ENCODE peak calls at places on chromosomes 1 and 21, in ten cellular contexts. One of them, this sample, is unnamed.

GRCh38 chr1:184050631-184051030 is 899 bp upstream of the TSEN15 start:
- DNase-seq in small intestine: peak
- DNase-seq in stimulated activated CD4-positive, alpha-beta T cell treated with anti-CD3 and anti-CD28 coated beads, Interleukin-1b, Interleukin-23, amount 100 ng/mL, for 4 hours: no peak
- DNase-seq in NCI-H1105: no peak
- DNase-seq in kidney tubule cell: no peak
- DNase-seq in hypothalamus: no peak
- DNase-seq in GM10248: no peak
- DNase-seq in AG04450: no peak
- DNase-seq in left ventricle myocardium inferior: no peak
- DNase-seq in SK-MEL-5: no peak
- DNase-seq in this sample: no peak

GRCh38 chr1:88873737-88874374 is 17.5 kb downstream of the GTF2B start:
- DNase-seq in left ventricle myocardium inferior: no peak
- DNase-seq in AG04450: no peak
- DNase-seq in GM10248: no peak
- DNase-seq in NCI-H1105: no peak
- DNase-seq in small intestine: no peak
- DNase-seq in SK-MEL-5: no peak
- DNase-seq in stimulated activated CD4-positive, alpha-beta T cell treated with anti-CD3 and anti-CD28 coated beads, Interleukin-1b, Interleukin-23, amount 100 ng/mL, for 4 hours: no peak
- DNase-seq in hypothalamus: no peak
- DNase-seq in kidney tubule cell: no peak
- DNase-seq in this sample: no peak

GRCh38 chr1:170030212-170030611 is 44.3 kb downstream of the KIFAP3 start:
- DNase-seq in AG04450: no peak
- DNase-seq in hypothalamus: no peak
- DNase-seq in GM10248: no peak
- DNase-seq in SK-MEL-5: no peak
- DNase-seq in left ventricle myocardium inferior: no peak
- DNase-seq in kidney tubule cell: peak
- DNase-seq in small intestine: no peak
- DNase-seq in stimulated activated CD4-positive, alpha-beta T cell treated with anti-CD3 and anti-CD28 coated beads, Interleukin-1b, Interleukin-23, amount 100 ng/mL, for 4 hours: no peak
- DNase-seq in NCI-H1105: no peak
- DNase-seq in this sample: no peak

GRCh38 chr1:100240013-100240412 is 9.6 kb downstream of the DBT start:
- DNase-seq in kidney tubule cell: no peak
- DNase-seq in hypothalamus: no peak
- DNase-seq in GM10248: no peak
- DNase-seq in SK-MEL-5: no peak
- DNase-seq in stimulated activated CD4-positive, alpha-beta T cell treated with anti-CD3 and anti-CD28 coated beads, Interleukin-1b, Interleukin-23, amount 100 ng/mL, for 4 hours: no peak
- DNase-seq in left ventricle myocardium inferior: no peak
- DNase-seq in NCI-H1105: no peak
- DNase-seq in AG04450: no peak
- DNase-seq in small intestine: no peak
- DNase-seq in this sample: no peak

GRCh38 chr21:29394051-29394450 is 95.3 kb downstream of the BACH1 start:
- DNase-seq in GM10248: no peak
- DNase-seq in hypothalamus: no peak
- DNase-seq in stimulated activated CD4-positive, alpha-beta T cell treated with anti-CD3 and anti-CD28 coated beads, Interleukin-1b, Interleukin-23, amount 100 ng/mL, for 4 hours: no peak
- DNase-seq in AG04450: no peak
- DNase-seq in small intestine: no peak
- DNase-seq in NCI-H1105: no peak
- DNase-seq in SK-MEL-5: no peak
- DNase-seq in kidney tubule cell: no peak
- DNase-seq in left ventricle myocardium inferior: no peak
- DNase-seq in this sample: no peak

GRCh38 chr1:47002211-47002610 is 21.3 kb upstream of the CYP4X1 start:
- DNase-seq in left ventricle myocardium inferior: no peak
- DNase-seq in small intestine: no peak
- DNase-seq in GM10248: no peak
- DNase-seq in AG04450: no peak
- DNase-seq in hypothalamus: no peak
- DNase-seq in kidney tubule cell: no peak
- DNase-seq in NCI-H1105: no peak
- DNase-seq in stimulated activated CD4-positive, alpha-beta T cell treated with anti-CD3 and anti-CD28 coated beads, Interleukin-1b, Interleukin-23, amount 100 ng/mL, for 4 hours: no peak
- DNase-seq in SK-MEL-5: peak
- DNase-seq in this sample: no peak

GRCh38 chr21:21003701-21004100 is 5.5 kb downstream of the NCAM2 start:
- DNase-seq in hypothalamus: no peak
- DNase-seq in stimulated activated CD4-positive, alpha-beta T cell treated with anti-CD3 and anti-CD28 coated beads, Interleukin-1b, Interleukin-23, amount 100 ng/mL, for 4 hours: no peak
- DNase-seq in GM10248: no peak
- DNase-seq in left ventricle myocardium inferior: no peak
- DNase-seq in small intestine: no peak
- DNase-seq in NCI-H1105: peak
- DNase-seq in kidney tubule cell: peak
- DNase-seq in SK-MEL-5: peak
- DNase-seq in AG04450: no peak
- DNase-seq in this sample: no peak

GRCh38 chr1:100456880-100457279 is 81.1 kb upstream of the GPR88 start:
- DNase-seq in hypothalamus: no peak
- DNase-seq in GM10248: no peak
- DNase-seq in small intestine: no peak
- DNase-seq in stimulated activated CD4-positive, alpha-beta T cell treated with anti-CD3 and anti-CD28 coated beads, Interleukin-1b, Interleukin-23, amount 100 ng/mL, for 4 hours: no peak
- DNase-seq in left ventricle myocardium inferior: no peak
- DNase-seq in kidney tubule cell: peak
- DNase-seq in NCI-H1105: no peak
- DNase-seq in AG04450: no peak
- DNase-seq in SK-MEL-5: no peak
- DNase-seq in this sample: no peak

GRCh38 chr1:204384636-204385354 is 25.1 kb upstream of the PLEKHA6 start:
- DNase-seq in AG04450: no peak
- DNase-seq in kidney tubule cell: peak
- DNase-seq in left ventricle myocardium inferior: peak
- DNase-seq in SK-MEL-5: no peak
- DNase-seq in stimulated activated CD4-positive, alpha-beta T cell treated with anti-CD3 and anti-CD28 coated beads, Interleukin-1b, Interleukin-23, amount 100 ng/mL, for 4 hours: no peak
- DNase-seq in GM10248: no peak
- DNase-seq in hypothalamus: no peak
- DNase-seq in small intestine: no peak
- DNase-seq in NCI-H1105: peak
- DNase-seq in this sample: no peak

GRCh38 chr1:2354511-2355407 is 36.6 kb downstream of the MORN1 start:
- DNase-seq in AG04450: no peak
- DNase-seq in GM10248: no peak
- DNase-seq in stimulated activated CD4-positive, alpha-beta T cell treated with anti-CD3 and anti-CD28 coated beads, Interleukin-1b, Interleukin-23, amount 100 ng/mL, for 4 hours: no peak
- DNase-seq in NCI-H1105: no peak
- DNase-seq in SK-MEL-5: no peak
- DNase-seq in left ventricle myocardium inferior: no peak
- DNase-seq in hypothalamus: no peak
- DNase-seq in kidney tubule cell: no peak
- DNase-seq in small intestine: no peak
- DNase-seq in this sample: no peak

GRCh38 chr1:29653886-29654450 is 417.6 kb downstream of the PTPRU start:
- DNase-seq in small intestine: no peak
- DNase-seq in AG04450: no peak
- DNase-seq in kidney tubule cell: no peak
- DNase-seq in left ventricle myocardium inferior: no peak
- DNase-seq in NCI-H1105: no peak
- DNase-seq in SK-MEL-5: no peak
- DNase-seq in GM10248: no peak
- DNase-seq in stimulated activated CD4-positive, alpha-beta T cell treated with anti-CD3 and anti-CD28 coated beads, Interleukin-1b, Interleukin-23, amount 100 ng/mL, for 4 hours: no peak
- DNase-seq in hypothalamus: no peak
- DNase-seq in this sample: no peak

GRCh38 chr1:231626535-231626950 is at the start of gene DISC1:
- DNase-seq in kidney tubule cell: peak
- DNase-seq in NCI-H1105: peak
- DNase-seq in SK-MEL-5: peak
- DNase-seq in left ventricle myocardium inferior: peak
- DNase-seq in small intestine: peak
- DNase-seq in AG04450: peak
- DNase-seq in GM10248: peak
- DNase-seq in hypothalamus: peak
- DNase-seq in stimulated activated CD4-positive, alpha-beta T cell treated with anti-CD3 and anti-CD28 coated beads, Interleukin-1b, Interleukin-23, amount 100 ng/mL, for 4 hours: peak
- DNase-seq in this sample: peak

GRCh38 chr21:36835383-36835795 is 131.1 kb downstream of the HLCS start:
- DNase-seq in AG04450: no peak
- DNase-seq in stimulated activated CD4-positive, alpha-beta T cell treated with anti-CD3 and anti-CD28 coated beads, Interleukin-1b, Interleukin-23, amount 100 ng/mL, for 4 hours: no peak
- DNase-seq in SK-MEL-5: no peak
- DNase-seq in GM10248: no peak
- DNase-seq in left ventricle myocardium inferior: peak
- DNase-seq in small intestine: peak
- DNase-seq in NCI-H1105: no peak
- DNase-seq in kidney tubule cell: no peak
- DNase-seq in hypothalamus: no peak
- DNase-seq in this sample: no peak

GRCh38 chr1:901108-901859 is 22.4 kb upstream of the SAMD11 start:
- DNase-seq in NCI-H1105: no peak
- DNase-seq in GM10248: peak
- DNase-seq in stimulated activated CD4-positive, alpha-beta T cell treated with anti-CD3 and anti-CD28 coated beads, Interleukin-1b, Interleukin-23, amount 100 ng/mL, for 4 hours: no peak
- DNase-seq in SK-MEL-5: no peak
- DNase-seq in hypothalamus: no peak
- DNase-seq in AG04450: no peak
- DNase-seq in small intestine: no peak
- DNase-seq in left ventricle myocardium inferior: no peak
- DNase-seq in kidney tubule cell: no peak
- DNase-seq in this sample: no peak

GRCh38 chr1:43653339-43653738 is 3.4 kb downstream of the KDM4A start:
- DNase-seq in left ventricle myocardium inferior: no peak
- DNase-seq in GM10248: no peak
- DNase-seq in NCI-H1105: no peak
- DNase-seq in hypothalamus: no peak
- DNase-seq in AG04450: no peak
- DNase-seq in small intestine: peak
- DNase-seq in stimulated activated CD4-positive, alpha-beta T cell treated with anti-CD3 and anti-CD28 coated beads, Interleukin-1b, Interleukin-23, amount 100 ng/mL, for 4 hours: no peak
- DNase-seq in SK-MEL-5: peak
- DNase-seq in kidney tubule cell: peak
- DNase-seq in this sample: no peak

GRCh38 chr1:199273837-199274379 is 635.1 kb downstream of the PTPRC start:
- DNase-seq in small intestine: peak
- DNase-seq in AG04450: peak
- DNase-seq in kidney tubule cell: peak
- DNase-seq in stimulated activated CD4-positive, alpha-beta T cell treated with anti-CD3 and anti-CD28 coated beads, Interleukin-1b, Interleukin-23, amount 100 ng/mL, for 4 hours: no peak
- DNase-seq in SK-MEL-5: no peak
- DNase-seq in left ventricle myocardium inferior: no peak
- DNase-seq in GM10248: no peak
- DNase-seq in NCI-H1105: peak
- DNase-seq in hypothalamus: no peak
- DNase-seq in this sample: no peak

GRCh38 chr1:192927496-192927895 is 118.7 kb downstream of the RGS2 start:
- DNase-seq in NCI-H1105: no peak
- DNase-seq in GM10248: no peak
- DNase-seq in stimulated activated CD4-positive, alpha-beta T cell treated with anti-CD3 and anti-CD28 coated beads, Interleukin-1b, Interleukin-23, amount 100 ng/mL, for 4 hours: no peak
- DNase-seq in left ventricle myocardium inferior: no peak
- DNase-seq in hypothalamus: no peak
- DNase-seq in AG04450: no peak
- DNase-seq in small intestine: no peak
- DNase-seq in SK-MEL-5: no peak
- DNase-seq in kidney tubule cell: no peak
- DNase-seq in this sample: no peak

GRCh38 chr1:50949286-50949982 is 10.6 kb downstream of the FAF1 start:
- DNase-seq in GM10248: no peak
- DNase-seq in NCI-H1105: no peak
- DNase-seq in kidney tubule cell: no peak
- DNase-seq in hypothalamus: no peak
- DNase-seq in AG04450: no peak
- DNase-seq in stimulated activated CD4-positive, alpha-beta T cell treated with anti-CD3 and anti-CD28 coated beads, Interleukin-1b, Interleukin-23, amount 100 ng/mL, for 4 hours: no peak
- DNase-seq in left ventricle myocardium inferior: no peak
- DNase-seq in SK-MEL-5: no peak
- DNase-seq in small intestine: no peak
- DNase-seq in this sample: no peak

GRCh38 chr1:115753830-115754229 is 14.7 kb downstream of the CASQ2 start:
- DNase-seq in NCI-H1105: no peak
- DNase-seq in stimulated activated CD4-positive, alpha-beta T cell treated with anti-CD3 and anti-CD28 coated beads, Interleukin-1b, Interleukin-23, amount 100 ng/mL, for 4 hours: no peak
- DNase-seq in GM10248: no peak
- DNase-seq in left ventricle myocardium inferior: peak
- DNase-seq in kidney tubule cell: no peak
- DNase-seq in hypothalamus: no peak
- DNase-seq in SK-MEL-5: no peak
- DNase-seq in AG04450: no peak
- DNase-seq in small intestine: no peak
- DNase-seq in this sample: no peak

GRCh38 chr1:224615861-224616760 is at the start of gene CNIH3:
- DNase-seq in GM10248: no peak
- DNase-seq in stimulated activated CD4-positive, alpha-beta T cell treated with anti-CD3 and anti-CD28 coated beads, Interleukin-1b, Interleukin-23, amount 100 ng/mL, for 4 hours: no peak
- DNase-seq in small intestine: no peak
- DNase-seq in NCI-H1105: peak
- DNase-seq in AG04450: no peak
- DNase-seq in left ventricle myocardium inferior: no peak
- DNase-seq in SK-MEL-5: peak
- DNase-seq in hypothalamus: no peak
- DNase-seq in kidney tubule cell: peak
- DNase-seq in this sample: no peak

GRCh38 chr1:177247777-177248176 is 77.0 kb downstream of the BRINP2 start:
- DNase-seq in GM10248: no peak
- DNase-seq in hypothalamus: no peak
- DNase-seq in AG04450: no peak
- DNase-seq in SK-MEL-5: no peak
- DNase-seq in stimulated activated CD4-positive, alpha-beta T cell treated with anti-CD3 and anti-CD28 coated beads, Interleukin-1b, Interleukin-23, amount 100 ng/mL, for 4 hours: no peak
- DNase-seq in small intestine: no peak
- DNase-seq in NCI-H1105: no peak
- DNase-seq in left ventricle myocardium inferior: no peak
- DNase-seq in kidney tubule cell: no peak
- DNase-seq in this sample: no peak

GRCh38 chr1:169634877-169635276 is 5.0 kb upstream of the SELP start:
- DNase-seq in left ventricle myocardium inferior: no peak
- DNase-seq in hypothalamus: no peak
- DNase-seq in small intestine: no peak
- DNase-seq in SK-MEL-5: no peak
- DNase-seq in AG04450: no peak
- DNase-seq in NCI-H1105: no peak
- DNase-seq in kidney tubule cell: no peak
- DNase-seq in stimulated activated CD4-positive, alpha-beta T cell treated with anti-CD3 and anti-CD28 coated beads, Interleukin-1b, Interleukin-23, amount 100 ng/mL, for 4 hours: no peak
- DNase-seq in GM10248: no peak
- DNase-seq in this sample: no peak

GRCh38 chr1:153967109-153967999 is at the start of gene CREB3L4:
- DNase-seq in stimulated activated CD4-positive, alpha-beta T cell treated with anti-CD3 and anti-CD28 coated beads, Interleukin-1b, Interleukin-23, amount 100 ng/mL, for 4 hours: peak
- DNase-seq in NCI-H1105: peak
- DNase-seq in GM10248: peak
- DNase-seq in kidney tubule cell: peak
- DNase-seq in hypothalamus: peak
- DNase-seq in small intestine: peak
- DNase-seq in AG04450: peak
- DNase-seq in left ventricle myocardium inferior: peak
- DNase-seq in SK-MEL-5: peak
- DNase-seq in this sample: peak

GRCh38 chr1:36175137-36176095 is 19.5 kb downstream of the MAP7D1 start:
- DNase-seq in stimulated activated CD4-positive, alpha-beta T cell treated with anti-CD3 and anti-CD28 coated beads, Interleukin-1b, Interleukin-23, amount 100 ng/mL, for 4 hours: no peak
- DNase-seq in small intestine: no peak
- DNase-seq in NCI-H1105: peak
- DNase-seq in SK-MEL-5: peak
- DNase-seq in left ventricle myocardium inferior: peak
- DNase-seq in hypothalamus: no peak
- DNase-seq in AG04450: no peak
- DNase-seq in GM10248: no peak
- DNase-seq in kidney tubule cell: peak
- DNase-seq in this sample: no peak

GRCh38 chr1:31476891-31477846 is 64.2 kb downstream of the SERINC2 start:
- DNase-seq in left ventricle myocardium inferior: no peak
- DNase-seq in GM10248: no peak
- DNase-seq in AG04450: no peak
- DNase-seq in SK-MEL-5: no peak
- DNase-seq in kidney tubule cell: peak
- DNase-seq in NCI-H1105: peak
- DNase-seq in hypothalamus: no peak
- DNase-seq in small intestine: no peak
- DNase-seq in stimulated activated CD4-positive, alpha-beta T cell treated with anti-CD3 and anti-CD28 coated beads, Interleukin-1b, Interleukin-23, amount 100 ng/mL, for 4 hours: no peak
- DNase-seq in this sample: no peak

GRCh38 chr1:86499987-86500593 is 31.4 kb downstream of the CLCA1 start:
- DNase-seq in AG04450: no peak
- DNase-seq in left ventricle myocardium inferior: no peak
- DNase-seq in small intestine: peak
- DNase-seq in SK-MEL-5: peak
- DNase-seq in NCI-H1105: peak
- DNase-seq in hypothalamus: no peak
- DNase-seq in GM10248: peak
- DNase-seq in kidney tubule cell: peak
- DNase-seq in stimulated activated CD4-positive, alpha-beta T cell treated with anti-CD3 and anti-CD28 coated beads, Interleukin-1b, Interleukin-23, amount 100 ng/mL, for 4 hours: no peak
- DNase-seq in this sample: no peak

GRCh38 chr1:37809942-37810341 is 1.9 kb upstream of the YRDC start:
- DNase-seq in hypothalamus: no peak
- DNase-seq in left ventricle myocardium inferior: no peak
- DNase-seq in small intestine: no peak
- DNase-seq in kidney tubule cell: no peak
- DNase-seq in SK-MEL-5: no peak
- DNase-seq in AG04450: no peak
- DNase-seq in stimulated activated CD4-positive, alpha-beta T cell treated with anti-CD3 and anti-CD28 coated beads, Interleukin-1b, Interleukin-23, amount 100 ng/mL, for 4 hours: no peak
- DNase-seq in NCI-H1105: no peak
- DNase-seq in GM10248: no peak
- DNase-seq in this sample: no peak

GRCh38 chr1:10484519-10484918 is 9.8 kb downstream of the PEX14 start:
- DNase-seq in SK-MEL-5: no peak
- DNase-seq in NCI-H1105: no peak
- DNase-seq in small intestine: no peak
- DNase-seq in left ventricle myocardium inferior: no peak
- DNase-seq in hypothalamus: no peak
- DNase-seq in stimulated activated CD4-positive, alpha-beta T cell treated with anti-CD3 and anti-CD28 coated beads, Interleukin-1b, Interleukin-23, amount 100 ng/mL, for 4 hours: no peak
- DNase-seq in AG04450: no peak
- DNase-seq in GM10248: no peak
- DNase-seq in kidney tubule cell: no peak
- DNase-seq in this sample: no peak